ENCODE peak calls at places on chromosomes 7 and 10, in six cellular contexts. S is colonic mucosa, E is A549, A is AG04450, V is breast epithelium, X is prostate gland. R is an unnamed sample.

GRCh38 chr7:128121731-128122576 is 90.7 kb upstream of the LRRC4 start:
- DNase-seq in S (no peak), E (no peak), A (no peak), V (no peak), X (no peak), R (no peak)

GRCh38 chr7:67553378-67553777 is 556.7 kb downstream of the TYW1 start:
- DNase-seq in S (no peak), E (no peak), A (no peak), V (no peak), X (no peak), R (no peak)

GRCh38 chr7:95718556-95719410 is 53.6 kb upstream of the DYNC1I1 start:
- DNase-seq in S (no peak), E (peak; percentile 21), A (no peak), V (no peak), X (no peak), R (no peak)

GRCh38 chr10:30559118-30559684 is 70.4 kb downstream of the LYZL2 start:
- DNase-seq in S (peak; percentile 90), E (no peak), A (no peak), V (no peak), X (no peak), R (no peak)

GRCh38 chr10:72248477-72249151 is 25.1 kb upstream of the DDIT4 start:
- DNase-seq in S (peak; percentile 85), E (no peak), A (no peak), V (peak; percentile 91), X (peak; percentile 93), R (peak; percentile 58)

GRCh38 chr7:81887098-81887497 is 117.3 kb upstream of the HGF start:
- DNase-seq in S (no peak), E (no peak), A (no peak), V (no peak), X (no peak), R (no peak)

GRCh38 chr7:127759945-127760421 is 108.0 kb downstream of the SND1 start:
- DNase-seq in S (no peak), E (peak; percentile 15), A (no peak), V (no peak), X (no peak), R (no peak)

GRCh38 chr10:30687698-30688213 is 58.2 kb upstream of the LYZL2 start:
- DNase-seq in S (peak; percentile 76), E (peak; percentile 79), A (peak; percentile 45), V (peak; percentile 28), X (peak; percentile 32), R (peak; percentile 55)

GRCh38 chr10:65235846-65236245 is 1690.0 kb upstream of the LRRTM3 start:
- DNase-seq in S (no peak), E (no peak), A (no peak), V (no peak), X (no peak), R (no peak)

GRCh38 chr7:113026941-113027340 is 59.7 kb downstream of the GPR85 start:
- DNase-seq in S (no peak), E (no peak), A (no peak), V (no peak), X (no peak), R (no peak)

GRCh38 chr10:3660753-3661152 is 124.3 kb downstream of the KLF6 start:
- DNase-seq in S (no peak), E (no peak), A (no peak), V (no peak), X (no peak), R (no peak)

GRCh38 chr7:17497136-17497535 is 198.7 kb downstream of the AHR start:
- DNase-seq in S (no peak), E (no peak), A (no peak), V (no peak), X (no peak), R (no peak)

GRCh38 chr7:375491-375821 is 85.5 kb downstream of the FOXL3 start:
- DNase-seq in S (peak; percentile 17), E (no peak), A (no peak), V (no peak), X (no peak), R (no peak)

GRCh38 chr10:42976353-42977031 is 100.4 kb upstream of the RET start:
- DNase-seq in S (no peak), E (no peak), A (no peak), V (no peak), X (no peak), R (no peak)

GRCh38 chr7:94055963-94056362 is 51.8 kb upstream of the BET1 start:
- DNase-seq in S (no peak), E (no peak), A (no peak), V (no peak), X (no peak), R (no peak)

GRCh38 chr7:89926721-89927120 is 227.5 kb upstream of the STEAP1 start:
- DNase-seq in S (no peak), E (no peak), A (no peak), V (no peak), X (no peak), R (no peak)

GRCh38 chr7:132380065-132380464 is 196.2 kb downstream of the PLXNA4 start:
- DNase-seq in S (peak; percentile 46), E (no peak), A (no peak), V (no peak), X (no peak), R (no peak)

GRCh38 chr10:71438761-71439160 is 42.0 kb downstream of the CDH23 start:
- DNase-seq in S (no peak), E (no peak), A (no peak), V (no peak), X (no peak), R (no peak)

GRCh38 chr10:91759581-91759986 is 38.6 kb upstream of the TNKS2 start:
- DNase-seq in S (no peak), E (no peak), A (no peak), V (no peak), X (no peak), R (no peak)

GRCh38 chr7:42143605-42144252 is 93.3 kb downstream of the GLI3 start:
- DNase-seq in S (no peak), E (no peak), A (no peak), V (no peak), X (no peak), R (no peak)

GRCh38 chr10:72625276-72625607 is 637 bp downstream of the MICU1 start:
- DNase-seq in S (no peak), E (no peak), A (no peak), V (no peak), X (no peak), R (no peak)

GRCh38 chr10:124351481-124352220 is 67.1 kb downstream of the OAT start:
- DNase-seq in S (no peak), E (no peak), A (no peak), V (no peak), X (no peak), R (no peak)

GRCh38 chr7:82740246-82740848 is 296.8 kb upstream of the CACNA2D1 start:
- DNase-seq in S (peak; percentile 31), E (peak; percentile 18), A (no peak), V (no peak), X (no peak), R (no peak)

GRCh38 chr7:70092314-70093303 is 494.3 kb downstream of the AUTS2 start:
- DNase-seq in S (no peak), E (no peak), A (no peak), V (no peak), X (no peak), R (no peak)

GRCh38 chr10:53601260-53601875 is 828.8 kb upstream of the MBL2 start:
- DNase-seq in S (no peak), E (peak; percentile 4), A (no peak), V (no peak), X (no peak), R (no peak)

GRCh38 chr10:128036746-128037542 is 89.3 kb downstream of the MKI67 start:
- DNase-seq in S (peak; percentile 69), E (no peak), A (no peak), V (no peak), X (no peak), R (no peak)

GRCh38 chr10:125024496-125025234 is 82.7 kb downstream of the ZRANB1 start:
- DNase-seq in S (no peak), E (no peak), A (no peak), V (no peak), X (no peak), R (no peak)

DNA sequence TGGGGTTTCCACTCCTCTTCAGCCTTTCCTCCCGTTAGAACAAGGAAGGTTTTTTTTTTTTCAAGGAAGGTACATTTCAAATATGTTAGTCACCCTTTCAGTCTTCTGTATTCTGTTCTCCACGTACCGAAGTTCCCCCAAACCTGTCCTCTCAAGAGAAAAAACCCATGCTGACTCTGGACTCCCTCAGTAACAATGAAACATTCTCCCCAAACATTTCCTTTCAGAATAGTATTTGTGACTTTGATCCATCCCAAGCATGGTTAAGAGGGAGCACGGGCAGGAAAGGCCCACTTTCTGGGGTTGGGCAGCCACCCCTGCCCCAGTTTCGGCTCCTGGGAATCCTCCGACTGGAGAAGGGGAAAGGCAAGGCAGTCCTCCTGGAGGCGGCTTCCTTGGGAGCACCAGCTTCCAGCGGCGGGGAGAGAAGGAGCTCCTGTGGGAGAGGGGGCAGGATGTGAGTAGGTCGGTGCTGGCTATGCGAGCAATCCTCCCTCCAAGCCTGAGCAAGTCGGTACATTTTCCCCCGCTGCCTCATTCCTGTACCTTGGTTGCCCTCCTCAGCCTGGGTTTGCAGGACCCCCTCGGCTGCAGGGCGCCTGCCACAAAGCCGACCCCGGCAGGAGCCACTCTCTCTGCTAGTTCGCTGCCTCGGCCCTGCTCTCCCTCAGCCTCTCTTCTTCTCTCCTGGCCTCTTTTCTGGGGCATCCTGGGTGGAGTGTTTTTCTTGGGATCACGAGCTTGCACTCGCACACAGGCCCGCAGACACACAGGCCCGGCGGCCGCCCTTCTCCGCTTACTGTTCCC is 2.1 kb upstream of the HOXA1 start:
- DNase-seq in S (peak; percentile 45), E (no peak), A (no peak), V (no peak), X (no peak), R (no peak)
- H3K9me3 ChIP-seq in S (no peaks in the 10 kb centered on the region), E (no peaks in the 10 kb centered on the region), A (peaks cover 4% of the 10 kb centered on the region), V (no peaks in the 10 kb centered on the region), X (no peaks in the 10 kb centered on the region), R (no peaks in the 10 kb centered on the region)

GRCh38 chr7:154759989-154760388 is 242.9 kb downstream of the PAXIP1 start:
- DNase-seq in S (no peak), E (no peak), A (no peak), V (no peak), X (no peak), R (no peak)
- TF ChIP-seq CTCF in S (no peak), E (no peak), A (no peak), V (no peak), X (no peak), R (no peak)

DNA sequence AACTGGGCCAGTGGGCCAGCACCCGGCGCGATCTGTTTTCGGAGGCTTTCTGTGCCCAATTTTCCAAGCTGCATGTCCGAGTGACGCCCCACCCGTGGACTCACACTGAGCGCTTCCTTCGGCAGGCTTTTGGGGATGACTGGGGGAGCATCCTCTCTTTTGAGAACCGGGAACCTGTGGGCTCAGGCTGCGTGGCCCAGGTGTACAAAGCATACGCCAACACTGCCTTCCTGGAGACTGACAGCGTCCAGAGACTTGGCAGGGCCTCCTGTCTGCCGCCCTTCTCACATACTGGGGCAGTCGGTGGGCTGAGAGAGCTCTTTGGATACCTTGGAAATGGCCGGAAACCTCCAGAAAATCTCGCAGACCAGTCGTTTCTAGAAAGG is 1.0 kb downstream of the ADCK2 start:
- DNase-seq in S (peak; percentile 49), E (no peak), A (no peak), V (no peak), X (no peak), R (no peak)
- H3K27ac ChIP-seq in S (peak overlapping the region; percentile 89), E (no peak overlapping the region), A (no peak overlapping the region), V (peak overlapping the region; percentile 93), X (peak overlapping the region; percentile 86), R (peak overlapping the region; percentile 79)

DNA sequence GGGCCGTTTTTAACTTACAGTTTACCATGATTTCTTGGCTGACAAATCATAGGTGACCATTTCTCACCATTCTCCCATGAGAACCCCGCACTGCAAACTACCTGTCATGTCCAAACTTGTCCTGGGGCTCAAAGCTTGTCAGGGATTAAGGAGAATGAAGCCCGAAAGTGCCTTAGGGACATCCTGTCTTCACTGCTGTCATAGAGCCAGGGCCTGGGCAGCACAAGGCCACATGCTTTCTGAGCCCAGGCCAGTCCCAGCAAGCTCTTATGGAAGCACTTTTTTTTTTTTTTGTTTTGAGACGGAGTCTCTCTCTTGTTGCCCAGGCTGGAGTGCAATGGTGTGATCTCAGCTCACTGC is 33.9 kb downstream of the CCM2 start:
- DNase-seq in S (no peak), E (no peak), A (no peak), V (peak; percentile 84), X (peak; percentile 80), R (no peak)
- H3K9me3 ChIP-seq in S (no peaks in the 10 kb centered on the region), E (no peaks in the 10 kb centered on the region), A (no peaks in the 10 kb centered on the region), V (no peaks in the 10 kb centered on the region), X (no peaks in the 10 kb centered on the region), R (no peaks in the 10 kb centered on the region)

R was measured in CD4-positive, alpha-beta T cell.